ENCODE peak calls at places on chromosomes 13 and 19, in six cellular contexts. V is IMR-90, Y is neuronal stem cell, J is trophoblast cell, Z is H1, A is H9. Q is an unnamed sample.

GRCh38 chr13:70183041-70183440 is 74.8 kb upstream of the KLHL1 start:
- DNase-seq in V (no peak), Y (no peak), J (no peak), Z (no peak), A (no peak), Q (peak; percentile 70)

GRCh38 chr19:55189424-55189823 is 9.3 kb upstream of the SYT5 start:
- DNase-seq in V (peak; percentile 95), Y (no peak), J (no peak), Z (peak; percentile 29), A (peak; percentile 41), Q (peak; percentile 92)

GRCh38 chr13:54945978-54946377 is 1917.4 kb downstream of the OLFM4 start:
- DNase-seq in V (no peak), Y (no peak), J (no peak), Z (no peak), A (no peak), Q (no peak)

GRCh38 chr19:35049456-35049855 is 7.9 kb downstream of the HPN start:
- DNase-seq in V (no peak), Y (no peak), J (no peak), Z (no peak), A (no peak), Q (no peak)

GRCh38 chr19:54393381-54393780 is 21.9 kb upstream of the TTYH1 start:
- DNase-seq in V (no peak), Y (no peak), J (no peak), Z (no peak), A (no peak), Q (no peak)

GRCh38 chr13:112973577-112973951 is 4.5 kb downstream of the MCF2L start:
- DNase-seq in V (no peak), Y (no peak), J (no peak), Z (no peak), A (no peak), Q (no peak)

GRCh38 chr19:6791237-6791636 is 18.7 kb downstream of the VAV1 start:
- DNase-seq in V (no peak), Y (no peak), J (no peak), Z (no peak), A (no peak), Q (no peak)

GRCh38 chr19:50639121-50640112 is at the start of gene SYT3:
- DNase-seq in V (peak; percentile 27), Y (peak; percentile 66), J (no peak), Z (no peak), A (peak; percentile 78), Q (no peak)

GRCh38 chr13:113906566-113906965 is 42.7 kb upstream of the GAS6 start:
- DNase-seq in V (no peak), Y (no peak), J (no peak), Z (no peak), A (no peak), Q (no peak)

GRCh38 chr19:48858984-48859710 is 9.3 kb downstream of the PLEKHA4 start:
- DNase-seq in V (no peak), Y (no peak), J (peak; percentile 65), Z (no peak), A (peak; percentile 77), Q (no peak)

GRCh38 chr13:79457948-79458347 is 23.0 kb upstream of the NDFIP2 start:
- DNase-seq in V (peak; percentile 91), Y (no peak), J (peak; percentile 52), Z (no peak), A (no peak), Q (peak; percentile 91)

GRCh38 chr19:19185853-19186728 is 5.9 kb downstream of the BORCS8 start:
- DNase-seq in V (peak; percentile 31), Y (peak; percentile 56), J (peak; percentile 47), Z (peak; percentile 61), A (peak; percentile 91), Q (peak; percentile 54)

GRCh38 chr13:24625870-24626419 is 54.3 kb upstream of the ATP12A start:
- DNase-seq in V (no peak), Y (no peak), J (no peak), Z (no peak), A (no peak), Q (peak; percentile 14)

GRCh38 chr19:355134-355533 is 10.5 kb upstream of the MIER2 start:
- DNase-seq in V (no peak), Y (no peak), J (no peak), Z (no peak), A (no peak), Q (no peak)

GRCh38 chr13:51557875-51558604 is 26.2 kb upstream of the WDFY2 start:
- DNase-seq in V (peak; percentile 88), Y (no peak), J (no peak), Z (no peak), A (no peak), Q (peak; percentile 87)

GRCh38 chr19:45376045-45376724 is 5.8 kb upstream of the ERCC2 start:
- DNase-seq in V (peak; percentile 94), Y (peak; percentile 75), J (no peak), Z (no peak), A (peak; percentile 77), Q (peak; percentile 64)

DNA sequence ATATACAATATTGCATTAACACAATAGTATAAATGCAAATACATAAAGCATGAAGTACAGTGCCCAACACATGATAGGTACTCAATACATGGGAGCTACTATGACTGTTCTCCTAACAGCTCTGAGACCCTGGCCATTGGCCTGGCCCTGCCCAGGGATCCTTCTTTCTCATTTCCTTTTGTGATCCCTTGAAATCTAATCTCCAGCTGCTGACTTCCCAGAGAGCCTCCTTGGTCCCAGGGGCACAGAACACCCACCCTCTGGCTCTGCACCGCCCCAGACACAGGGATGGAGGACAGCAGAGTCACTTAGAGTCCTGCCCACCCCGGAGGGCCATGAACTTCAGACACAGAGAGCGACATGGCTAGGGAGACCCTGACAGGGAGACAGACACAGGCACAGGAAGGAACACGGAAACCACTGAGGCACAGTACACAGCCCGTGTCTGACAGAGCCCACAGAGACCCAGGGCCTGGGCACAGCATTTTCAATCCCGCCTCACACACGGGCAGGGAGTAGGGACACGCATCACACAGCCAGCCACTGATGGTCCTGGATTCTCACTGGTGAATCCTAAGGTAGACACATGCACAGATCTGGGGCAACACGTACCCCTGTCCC is 4.2 kb upstream of the SYCN start:
- DNase-seq in V (no peak), Y (no peak), J (no peak), Z (no peak), A (no peak), Q (no peak)
- H3K14ac ChIP-seq in V (no peak overlapping the region), Y (peak overlapping the region; percentile 14), J (no peak overlapping the region), Z (no peak overlapping the region), A (no peak overlapping the region), Q (no peak overlapping the region)

DNA sequence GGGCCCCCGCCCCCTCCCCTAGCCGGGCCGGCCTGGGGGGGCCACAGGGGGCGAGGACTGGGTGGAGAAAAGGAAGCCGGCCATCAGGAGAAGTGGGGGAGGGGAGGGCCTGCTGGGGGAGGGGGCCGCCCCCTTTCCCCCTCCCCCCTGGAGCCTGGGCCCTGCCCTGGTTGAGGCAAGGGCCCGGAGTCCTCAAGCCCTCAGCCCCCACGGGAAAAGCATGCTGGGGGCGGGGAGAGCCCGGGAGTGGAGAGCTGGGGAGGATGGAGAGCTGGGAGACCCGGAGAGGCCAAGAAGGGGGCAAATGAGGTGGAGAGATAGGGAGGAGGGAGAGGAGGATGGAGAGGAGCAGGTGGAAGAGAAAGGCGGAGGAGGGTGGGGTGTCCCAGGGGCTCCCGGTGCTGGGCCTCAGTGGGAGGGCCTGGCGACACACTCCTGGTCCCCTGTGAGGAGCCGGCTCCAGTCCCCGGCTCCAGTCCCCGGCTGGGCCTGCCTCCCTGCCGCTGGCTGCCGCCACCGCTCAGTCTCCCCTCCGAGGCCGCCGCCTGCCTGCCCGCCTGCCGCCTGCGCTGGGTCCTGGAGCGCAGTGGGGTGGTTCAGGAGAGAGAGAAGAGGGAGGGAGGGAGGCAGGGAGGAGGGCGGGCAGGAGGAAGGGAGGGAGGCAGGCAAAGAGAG is at the start of gene GRIK5:
- DNase-seq in V (no peak), Y (no peak), J (no peak), Z (no peak), A (peak; percentile 56), Q (no peak)
- H2BK120ac ChIP-seq in V (no peak within 1 kb of the TSS), Y (peak within 1 kb of the TSS; percentile 93), J (no peak within 1 kb of the TSS), Z (peak within 1 kb of the TSS; percentile 65), A (no peak within 1 kb of the TSS), Q (no peak within 1 kb of the TSS)

GRCh38 chr13:75443356-75443958 is 38.5 kb downstream of the TBC1D4 start:
- DNase-seq in V (no peak), Y (no peak), J (no peak), Z (no peak), A (no peak), Q (no peak)

GRCh38 chr13:75444016-75444415 is 38.0 kb downstream of the TBC1D4 start:
- DNase-seq in V (no peak), Y (no peak), J (no peak), Z (no peak), A (no peak), Q (no peak)

GRCh38 chr13:75445717-75446529 is 36.0 kb downstream of the TBC1D4 start:
- DNase-seq in V (peak; percentile 34), Y (no peak), J (no peak), Z (no peak), A (no peak), Q (peak; percentile 27)

GRCh38 chr13:75447493-75447892 is 34.5 kb downstream of the TBC1D4 start:
- DNase-seq in V (no peak), Y (no peak), J (no peak), Z (no peak), A (no peak), Q (no peak)

GRCh38 chr13:75446874-75447273 is 35.1 kb downstream of the TBC1D4 start:
- DNase-seq in V (no peak), Y (no peak), J (no peak), Z (no peak), A (no peak), Q (no peak)
- H3K14ac ChIP-seq in V (no peak overlapping the region), Y (no peak overlapping the region), J (no peak overlapping the region), Z (no peak overlapping the region), A (no peak overlapping the region), Q (no peak overlapping the region)

GRCh38 chr19:57807541-57807940 is 7.2 kb downstream of the ZNF552 start:
- DNase-seq in V (no peak), Y (no peak), J (peak; percentile 67), Z (no peak), A (no peak), Q (peak; percentile 43)

GRCh38 chr19:57802269-57802668 is 12.4 kb downstream of the ZNF552 start:
- DNase-seq in V (no peak), Y (no peak), J (no peak), Z (no peak), A (peak; percentile 61), Q (no peak)

GRCh38 chr19:57803265-57803593 is 11.5 kb downstream of the ZNF552 start:
- DNase-seq in V (no peak), Y (no peak), J (no peak), Z (no peak), A (no peak), Q (no peak)

GRCh38 chr19:57800696-57801095 is 14.0 kb downstream of the ZNF552 start:
- DNase-seq in V (no peak), Y (peak; percentile 45), J (no peak), Z (no peak), A (no peak), Q (no peak)

DNA sequence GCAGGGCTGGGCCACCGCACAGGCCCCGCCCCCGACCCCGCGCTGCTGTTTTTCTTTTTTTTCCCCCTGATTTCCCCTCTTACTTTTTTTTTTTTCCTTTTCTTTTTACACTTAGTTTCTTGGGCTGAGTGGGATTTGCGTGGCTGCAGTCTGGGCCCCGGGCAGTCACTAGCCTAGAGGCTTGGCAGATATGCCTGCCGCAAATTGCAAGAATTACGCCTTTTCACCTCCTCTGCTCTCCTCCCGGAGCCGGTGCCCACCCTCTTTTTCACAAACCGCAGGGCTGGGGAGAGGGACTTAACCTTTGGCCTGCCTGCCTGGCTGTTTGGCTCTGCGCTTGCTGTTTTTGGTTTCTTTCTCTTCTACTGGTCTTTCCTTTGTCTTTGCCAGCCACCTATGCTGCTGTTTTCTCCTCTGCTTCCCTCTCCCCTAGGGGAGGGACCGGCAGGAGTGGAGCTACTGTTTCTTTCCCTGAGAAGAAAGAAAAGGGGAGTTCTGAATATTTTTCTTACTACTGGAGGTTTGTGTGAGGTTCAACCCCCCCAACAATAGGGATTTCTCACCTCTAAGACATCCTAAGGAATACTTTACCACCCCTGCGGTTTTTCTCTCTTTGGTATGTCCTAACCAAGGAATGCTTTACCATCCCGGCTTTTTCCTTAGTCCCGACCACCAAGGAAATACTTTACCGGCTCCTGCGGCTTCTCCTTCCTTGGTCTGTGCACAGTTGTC is 11.0 kb downstream of the ZNF552 start:
- DNase-seq in V (peak; percentile 79), Y (peak; percentile 91), J (peak; percentile 70), Z (no peak), A (peak; percentile 77), Q (peak; percentile 86)
- H2BK120ac ChIP-seq in V (peak overlapping the region; percentile 73), Y (no peak overlapping the region), J (peak overlapping the region; percentile 96), Z (no peak overlapping the region), A (peak overlapping the region; percentile 99), Q (peak overlapping the region; percentile 98)

Q was measured in mesenchymal stem cell.